ENCODE peak calls at places on chromosomes 11 and 22, in six cellular contexts. H, Y, I, B, E and X are unnamed samples.

GRCh38 chr11:31487848-31488247 is 21.6 kb downstream of the IMMP1L start:
- DNase-seq in Y (no peak), I (no peak), H (peak), B (no peak), E (peak), X (no peak)

GRCh38 chr22:36587289-36588154 is 58.6 kb upstream of the EIF3D start:
- DNase-seq in E (no peak), I (no peak), Y (no peak), B (no peak), H (peak), X (peak)

GRCh38 chr11:119433369-119433749 is 10.4 kb upstream of the THY1 start:
- DNase-seq in I (no peak), Y (no peak), H (peak), E (no peak), B (no peak), X (no peak)

GRCh38 chr11:38517991-38518390 is 1920.0 kb upstream of the RAG2 start:
- DNase-seq in H (no peak), B (no peak), I (no peak), E (no peak), Y (no peak), X (no peak)

GRCh38 chr11:121418625-121419114 is 33.4 kb upstream of the SORL1 start:
- DNase-seq in I (no peak), E (no peak), H (no peak), Y (peak), B (no peak), X (no peak)

GRCh38 chr22:47176573-47177333 is 414.3 kb downstream of the TBC1D22A start:
- DNase-seq in B (no peak), H (no peak), I (no peak), E (no peak), Y (no peak), X (no peak)

GRCh38 chr11:33530824-33531223 is 169.8 kb downstream of the C11orf91 start:
- DNase-seq in B (no peak), I (no peak), E (no peak), Y (no peak), H (peak), X (no peak)

GRCh38 chr22:26953380-26953807 is 296.0 kb downstream of the MIAT start:
- DNase-seq in H (no peak), E (no peak), Y (no peak), I (no peak), B (no peak), X (no peak)

GRCh38 chr11:94822080-94822479 is 53.9 kb downstream of the AMOTL1 start:
- DNase-seq in E (no peak), Y (no peak), B (no peak), I (no peak), H (no peak), X (no peak)

GRCh38 chr11:134565343-134565891 is 153.4 kb upstream of the B3GAT1 start:
- DNase-seq in H (no peak), B (no peak), E (no peak), I (no peak), Y (no peak), X (no peak)

GRCh38 chr11:131561486-131561885 is 191.1 kb downstream of the NTM start:
- DNase-seq in H (no peak), B (no peak), E (no peak), I (no peak), Y (no peak), X (no peak)

GRCh38 chr11:134026655-134027343 is 42.1 kb upstream of the JAM3 start:
- DNase-seq in E (no peak), I (no peak), H (no peak), Y (no peak), B (peak), X (no peak)

GRCh38 chr22:20591295-20591645 is 83.9 kb downstream of the MED15 start:
- DNase-seq in I (no peak), E (no peak), B (no peak), Y (no peak), H (no peak), X (no peak)

GRCh38 chr11:46120711-46121327 is 435 bp downstream of the PHF21A start:
- DNase-seq in Y (peak), B (peak), I (peak), E (peak), H (no peak), X (peak)

GRCh38 chr11:120912504-120912903 is 111.4 kb upstream of the TBCEL start:
- DNase-seq in I (peak), H (peak), E (peak), B (peak), Y (no peak), X (peak)

GRCh38 chr11:119942021-119942420 is 195.9 kb downstream of the TRIM29 start:
- DNase-seq in E (no peak), I (no peak), B (no peak), Y (no peak), H (no peak), X (no peak)

GRCh38 chr11:46333129-46333947 is 13.9 kb upstream of the DGKZ start:
- DNase-seq in I (no peak), Y (no peak), H (no peak), E (no peak), B (peak), X (no peak)

GRCh38 chr11:1075341-1075911 is 752 bp downstream of the MUC2 start:
- DNase-seq in Y (no peak), E (no peak), H (no peak), B (no peak), I (no peak), X (no peak)

GRCh38 chr11:74650498-74650897 is 58.1 kb downstream of the POLD3 start:
- DNase-seq in I (no peak), B (peak), Y (no peak), H (peak), E (peak), X (no peak)

GRCh38 chr22:50326959-50327710 is at the start of gene DENND6B:
- DNase-seq in E (peak), Y (peak), B (peak), H (peak), I (peak), X (peak)

GRCh38 chr22:39205344-39206021 is 39.3 kb downstream of the PDGFB start:
- DNase-seq in I (no peak), Y (no peak), E (no peak), B (no peak), H (peak), X (no peak)

GRCh38 chr11:23288001-23288783 is 427.9 kb upstream of the CCDC179 start:
- DNase-seq in H (peak), E (peak), B (no peak), Y (no peak), I (no peak), X (no peak)

GRCh38 chr22:23895599-23896144 is 1.5 kb downstream of the MIF start:
- DNase-seq in B (no peak), E (no peak), H (no peak), Y (no peak), I (no peak), X (no peak)

GRCh38 chr11:6300325-6300724 is 20.0 kb downstream of the CAVIN3 start:
- DNase-seq in Y (no peak), E (no peak), I (no peak), B (no peak), H (no peak), X (no peak)